ENCODE peak calls at places on chromosomes 4 and X, in nine cellular contexts. One of them, this sample, is unnamed.

GRCh38 chrX:29435396-29435795 is 780.0 kb upstream of the MAGEB2 start:
- DNase-seq in HCT116: no peak
- DNase-seq in astrocyte of the spinal cord: no peak
- DNase-seq in stomach: no peak
- DNase-seq in left lung: no peak
- DNase-seq in fibroblast of pulmonary artery: peak; percentile 74
- DNase-seq in fibroblast of the aortic adventitia: peak; percentile 5
- DNase-seq in AG04450: no peak
- DNase-seq in BJ: no peak
- DNase-seq in this sample: no peak

GRCh38 chr4:186541801-186542200 is 13.6 kb downstream of the MTNR1A start:
- DNase-seq in HCT116: no peak
- DNase-seq in astrocyte of the spinal cord: no peak
- DNase-seq in stomach: no peak
- DNase-seq in left lung: no peak
- DNase-seq in fibroblast of pulmonary artery: no peak
- DNase-seq in fibroblast of the aortic adventitia: no peak
- DNase-seq in AG04450: no peak
- DNase-seq in BJ: no peak
- DNase-seq in this sample: no peak

GRCh38 chr4:152247271-152247975 is 288.5 kb downstream of the FBXW7 start:
- DNase-seq in HCT116: no peak
- DNase-seq in astrocyte of the spinal cord: no peak
- DNase-seq in stomach: no peak
- DNase-seq in left lung: no peak
- DNase-seq in fibroblast of pulmonary artery: no peak
- DNase-seq in fibroblast of the aortic adventitia: no peak
- DNase-seq in AG04450: no peak
- DNase-seq in BJ: no peak
- DNase-seq in this sample: no peak

GRCh38 chr4:184815046-184815877 is 10.5 kb downstream of the ACSL1 start:
- DNase-seq in HCT116: peak; percentile 60
- DNase-seq in astrocyte of the spinal cord: peak; percentile 80
- DNase-seq in stomach: peak; percentile 92
- DNase-seq in left lung: peak; percentile 89
- DNase-seq in fibroblast of pulmonary artery: peak; percentile 86
- DNase-seq in fibroblast of the aortic adventitia: peak; percentile 75
- DNase-seq in AG04450: no peak
- DNase-seq in BJ: no peak
- DNase-seq in this sample: no peak

GRCh38 chr4:138182838-138183426 is 59.2 kb downstream of the SLC7A11 start:
- DNase-seq in HCT116: peak; percentile 45
- DNase-seq in astrocyte of the spinal cord: peak; percentile 76
- DNase-seq in stomach: no peak
- DNase-seq in left lung: no peak
- DNase-seq in fibroblast of pulmonary artery: peak; percentile 89
- DNase-seq in fibroblast of the aortic adventitia: peak; percentile 85
- DNase-seq in AG04450: peak; percentile 26
- DNase-seq in BJ: peak; percentile 16
- DNase-seq in this sample: no peak

GRCh38 chrX:109848451-109849050 is 115.5 kb upstream of the ACSL4 start:
- DNase-seq in HCT116: no peak
- DNase-seq in astrocyte of the spinal cord: no peak
- DNase-seq in stomach: no peak
- DNase-seq in left lung: no peak
- DNase-seq in fibroblast of pulmonary artery: no peak
- DNase-seq in fibroblast of the aortic adventitia: no peak
- DNase-seq in AG04450: no peak
- DNase-seq in BJ: no peak
- DNase-seq in this sample: no peak

GRCh38 chr4:2923678-2924173 is 39.5 kb downstream of the NOP14 start:
- DNase-seq in HCT116: no peak
- DNase-seq in astrocyte of the spinal cord: no peak
- DNase-seq in stomach: peak; percentile 26
- DNase-seq in left lung: peak; percentile 31
- DNase-seq in fibroblast of pulmonary artery: no peak
- DNase-seq in fibroblast of the aortic adventitia: no peak
- DNase-seq in AG04450: no peak
- DNase-seq in BJ: no peak
- DNase-seq in this sample: peak; percentile 57

GRCh38 chr4:123418486-123418931 is 21.9 kb downstream of the SPRY1 start:
- DNase-seq in HCT116: no peak
- DNase-seq in astrocyte of the spinal cord: peak; percentile 94
- DNase-seq in stomach: peak; percentile 43
- DNase-seq in left lung: no peak
- DNase-seq in fibroblast of pulmonary artery: peak; percentile 96
- DNase-seq in fibroblast of the aortic adventitia: peak; percentile 96
- DNase-seq in AG04450: peak; percentile 72
- DNase-seq in BJ: peak; percentile 73
- DNase-seq in this sample: no peak

GRCh38 chr4:145248971-145249370 is 68.6 kb upstream of the OTUD4 start:
- DNase-seq in HCT116: no peak
- DNase-seq in astrocyte of the spinal cord: no peak
- DNase-seq in stomach: no peak
- DNase-seq in left lung: no peak
- DNase-seq in fibroblast of pulmonary artery: no peak
- DNase-seq in fibroblast of the aortic adventitia: no peak
- DNase-seq in AG04450: no peak
- DNase-seq in BJ: no peak
- DNase-seq in this sample: no peak

GRCh38 chr4:113823291-113823659 is 61.7 kb upstream of the CAMK2D start:
- DNase-seq in HCT116: no peak
- DNase-seq in astrocyte of the spinal cord: peak; percentile 54
- DNase-seq in stomach: no peak
- DNase-seq in left lung: no peak
- DNase-seq in fibroblast of pulmonary artery: no peak
- DNase-seq in fibroblast of the aortic adventitia: no peak
- DNase-seq in AG04450: no peak
- DNase-seq in BJ: no peak
- DNase-seq in this sample: no peak

GRCh38 chr4:105207386-105207785 is 60.7 kb downstream of the TET2 start:
- DNase-seq in HCT116: no peak
- DNase-seq in astrocyte of the spinal cord: no peak
- DNase-seq in stomach: no peak
- DNase-seq in left lung: no peak
- DNase-seq in fibroblast of pulmonary artery: no peak
- DNase-seq in fibroblast of the aortic adventitia: no peak
- DNase-seq in AG04450: no peak
- DNase-seq in BJ: no peak
- DNase-seq in this sample: no peak

GRCh38 chr4:94571720-94572119 is 120.0 kb downstream of the PDLIM5 start:
- DNase-seq in HCT116: no peak
- DNase-seq in astrocyte of the spinal cord: no peak
- DNase-seq in stomach: no peak
- DNase-seq in left lung: no peak
- DNase-seq in fibroblast of pulmonary artery: no peak
- DNase-seq in fibroblast of the aortic adventitia: no peak
- DNase-seq in AG04450: no peak
- DNase-seq in BJ: no peak
- DNase-seq in this sample: no peak

GRCh38 chrX:22122510-22122909 is 90.4 kb downstream of the PHEX start:
- DNase-seq in HCT116: no peak
- DNase-seq in astrocyte of the spinal cord: peak; percentile 83
- DNase-seq in stomach: no peak
- DNase-seq in left lung: no peak
- DNase-seq in fibroblast of pulmonary artery: peak; percentile 60
- DNase-seq in fibroblast of the aortic adventitia: peak; percentile 97
- DNase-seq in AG04450: peak; percentile 32
- DNase-seq in BJ: no peak
- DNase-seq in this sample: no peak

DNA sequence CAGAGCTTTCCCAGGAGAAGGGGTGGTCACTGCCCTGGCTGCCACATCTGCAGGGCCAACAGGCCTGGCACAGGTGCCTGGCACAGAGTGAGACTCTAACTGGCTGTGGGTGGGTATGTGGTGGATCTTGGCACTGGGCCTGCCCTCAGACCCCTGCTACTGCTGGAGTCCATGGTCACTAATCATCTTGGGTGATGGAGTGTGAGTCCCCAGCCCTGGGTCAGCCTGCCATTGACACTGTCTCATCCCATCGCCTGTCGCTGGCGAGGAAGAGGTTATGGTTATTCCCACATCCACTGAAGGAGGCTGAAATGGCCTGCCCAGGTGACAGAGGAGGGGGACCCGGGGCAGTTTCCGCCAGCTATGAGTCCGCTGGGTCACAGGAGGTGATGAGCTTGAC is 55.2 kb downstream of the ABLIM2 start:
- DNase-seq in HCT116: no peak
- DNase-seq in astrocyte of the spinal cord: no peak
- DNase-seq in stomach: no peak
- DNase-seq in left lung: no peak
- DNase-seq in fibroblast of pulmonary artery: no peak
- DNase-seq in fibroblast of the aortic adventitia: no peak
- DNase-seq in AG04450: no peak
- DNase-seq in BJ: no peak
- DNase-seq in this sample: no peak
- TF ChIP-seq CTCF in HCT116: no peak
- TF ChIP-seq CTCF in astrocyte of the spinal cord: no peak
- TF ChIP-seq CTCF in stomach: no peak
- TF ChIP-seq CTCF in left lung: no peak
- TF ChIP-seq CTCF in fibroblast of pulmonary artery: no peak
- TF ChIP-seq CTCF in fibroblast of the aortic adventitia: no peak
- TF ChIP-seq CTCF in AG04450: no peak
- TF ChIP-seq CTCF in BJ: no peak
- TF ChIP-seq CTCF in this sample: no peak

GRCh38 chr4:21514022-21514421 is 434.6 kb downstream of the KCNIP4 start:
- DNase-seq in HCT116: no peak
- DNase-seq in astrocyte of the spinal cord: no peak
- DNase-seq in stomach: no peak
- DNase-seq in left lung: no peak
- DNase-seq in fibroblast of pulmonary artery: no peak
- DNase-seq in fibroblast of the aortic adventitia: no peak
- DNase-seq in AG04450: no peak
- DNase-seq in BJ: no peak
- DNase-seq in this sample: no peak

GRCh38 chr4:21507439-21507838 is 441.1 kb downstream of the KCNIP4 start:
- DNase-seq in HCT116: no peak
- DNase-seq in astrocyte of the spinal cord: peak; percentile 41
- DNase-seq in stomach: no peak
- DNase-seq in left lung: no peak
- DNase-seq in fibroblast of pulmonary artery: peak; percentile 45
- DNase-seq in fibroblast of the aortic adventitia: peak; percentile 53
- DNase-seq in AG04450: no peak
- DNase-seq in BJ: no peak
- DNase-seq in this sample: no peak

GRCh38 chr4:21517460-21517859 is 431.1 kb downstream of the KCNIP4 start:
- DNase-seq in HCT116: no peak
- DNase-seq in astrocyte of the spinal cord: no peak
- DNase-seq in stomach: no peak
- DNase-seq in left lung: no peak
- DNase-seq in fibroblast of pulmonary artery: no peak
- DNase-seq in fibroblast of the aortic adventitia: no peak
- DNase-seq in AG04450: no peak
- DNase-seq in BJ: no peak
- DNase-seq in this sample: no peak

GRCh38 chr4:21512351-21512750 is 436.2 kb downstream of the KCNIP4 start:
- DNase-seq in HCT116: peak; percentile 4
- DNase-seq in astrocyte of the spinal cord: peak; percentile 49
- DNase-seq in stomach: no peak
- DNase-seq in left lung: no peak
- DNase-seq in fibroblast of pulmonary artery: peak; percentile 65
- DNase-seq in fibroblast of the aortic adventitia: peak; percentile 56
- DNase-seq in AG04450: no peak
- DNase-seq in BJ: peak; percentile 2
- DNase-seq in this sample: no peak
- TF ChIP-seq CTCF in HCT116: peak; percentile 44
- TF ChIP-seq CTCF in astrocyte of the spinal cord: peak; percentile 14
- TF ChIP-seq CTCF in stomach: peak; percentile 5
- TF ChIP-seq CTCF in left lung: no peak
- TF ChIP-seq CTCF in fibroblast of pulmonary artery: peak; percentile 39
- TF ChIP-seq CTCF in fibroblast of the aortic adventitia: peak; percentile 38
- TF ChIP-seq CTCF in AG04450: no peak
- TF ChIP-seq CTCF in BJ: peak; percentile 42
- TF ChIP-seq CTCF in this sample: peak; percentile 83

GRCh38 chr4:121733942-121734341 is 31.0 kb downstream of the SMIM43 start:
- DNase-seq in HCT116: no peak
- DNase-seq in astrocyte of the spinal cord: no peak
- DNase-seq in stomach: no peak
- DNase-seq in left lung: no peak
- DNase-seq in fibroblast of pulmonary artery: no peak
- DNase-seq in fibroblast of the aortic adventitia: no peak
- DNase-seq in AG04450: no peak
- DNase-seq in BJ: no peak
- DNase-seq in this sample: no peak

GRCh38 chr4:121734576-121734975 is 30.4 kb downstream of the SMIM43 start:
- DNase-seq in HCT116: no peak
- DNase-seq in astrocyte of the spinal cord: no peak
- DNase-seq in stomach: no peak
- DNase-seq in left lung: no peak
- DNase-seq in fibroblast of pulmonary artery: no peak
- DNase-seq in fibroblast of the aortic adventitia: no peak
- DNase-seq in AG04450: no peak
- DNase-seq in BJ: no peak
- DNase-seq in this sample: no peak

GRCh38 chr4:121739575-121739974 is 25.4 kb downstream of the SMIM43 start:
- DNase-seq in HCT116: no peak
- DNase-seq in astrocyte of the spinal cord: no peak
- DNase-seq in stomach: no peak
- DNase-seq in left lung: no peak
- DNase-seq in fibroblast of pulmonary artery: no peak
- DNase-seq in fibroblast of the aortic adventitia: no peak
- DNase-seq in AG04450: no peak
- DNase-seq in BJ: no peak
- DNase-seq in this sample: no peak

GRCh38 chr4:121738780-121739547 is 26.0 kb downstream of the SMIM43 start:
- DNase-seq in HCT116: no peak
- DNase-seq in astrocyte of the spinal cord: peak; percentile 38
- DNase-seq in stomach: no peak
- DNase-seq in left lung: no peak
- DNase-seq in fibroblast of pulmonary artery: peak; percentile 88
- DNase-seq in fibroblast of the aortic adventitia: peak; percentile 73
- DNase-seq in AG04450: peak; percentile 64
- DNase-seq in BJ: no peak
- DNase-seq in this sample: no peak

GRCh38 chr4:121736735-121737351 is 28.1 kb downstream of the SMIM43 start:
- DNase-seq in HCT116: peak; percentile 54
- DNase-seq in astrocyte of the spinal cord: peak; percentile 69
- DNase-seq in stomach: no peak
- DNase-seq in left lung: no peak
- DNase-seq in fibroblast of pulmonary artery: peak; percentile 77
- DNase-seq in fibroblast of the aortic adventitia: peak; percentile 82
- DNase-seq in AG04450: no peak
- DNase-seq in BJ: no peak
- DNase-seq in this sample: no peak
- TF ChIP-seq CTCF in HCT116: peak; percentile 76
- TF ChIP-seq CTCF in astrocyte of the spinal cord: peak; percentile 65
- TF ChIP-seq CTCF in stomach: peak; percentile 9
- TF ChIP-seq CTCF in left lung: peak; percentile 44
- TF ChIP-seq CTCF in fibroblast of pulmonary artery: peak; percentile 71
- TF ChIP-seq CTCF in fibroblast of the aortic adventitia: peak; percentile 63
- TF ChIP-seq CTCF in AG04450: peak; percentile 68
- TF ChIP-seq CTCF in BJ: peak; percentile 65
- TF ChIP-seq CTCF in this sample: peak; percentile 90

DNA sequence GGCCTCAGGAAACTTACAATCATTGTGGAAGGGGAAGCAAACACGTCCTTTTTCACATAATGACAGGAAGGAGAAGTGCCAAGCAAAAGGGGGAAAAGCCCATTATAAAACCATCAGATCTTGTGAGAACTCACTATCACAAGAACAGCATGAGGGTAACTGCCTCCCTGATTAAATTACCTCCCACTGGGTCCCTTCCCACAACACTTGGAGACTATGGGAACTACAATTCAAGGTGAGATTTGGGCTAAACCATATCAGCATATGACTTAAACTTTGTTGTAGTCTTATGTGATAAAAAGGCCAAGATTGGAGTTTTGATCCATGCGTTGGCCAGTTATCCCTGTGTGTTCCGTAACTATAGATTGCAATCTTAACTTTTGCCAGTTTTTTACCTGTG is 68.3 kb downstream of the C4orf33 start:
- DNase-seq in HCT116: no peak
- DNase-seq in astrocyte of the spinal cord: no peak
- DNase-seq in stomach: no peak
- DNase-seq in left lung: no peak
- DNase-seq in fibroblast of pulmonary artery: no peak
- DNase-seq in fibroblast of the aortic adventitia: no peak
- DNase-seq in AG04450: no peak
- DNase-seq in BJ: no peak
- DNase-seq in this sample: no peak
- TF ChIP-seq CTCF in HCT116: no peak
- TF ChIP-seq CTCF in astrocyte of the spinal cord: no peak
- TF ChIP-seq CTCF in stomach: no peak
- TF ChIP-seq CTCF in left lung: no peak
- TF ChIP-seq CTCF in fibroblast of pulmonary artery: no peak
- TF ChIP-seq CTCF in fibroblast of the aortic adventitia: no peak
- TF ChIP-seq CTCF in AG04450: no peak
- TF ChIP-seq CTCF in BJ: no peak
- TF ChIP-seq CTCF in this sample: no peak

This sample was measured in chondrocyte.